ENCODE peak calls at places on chromosomes 13 and 19, in six cellular contexts. L is esophagus squamous epithelium, W is GM12878, M is Peyer's patch, Y is IMR-90, H is heart left ventricle. T is an unnamed sample.

GRCh38 chr19:944171-944567 is 18.3 kb downstream of the ARID3A start:
- DNase-seq in W (no peak), H (peak; percentile 46), L (no peak), Y (no peak), M (peak; percentile 91), T (no peak)

GRCh38 chr19:44748426-44749254 is at the start of gene BCL3:
- DNase-seq in W (no peak), M (peak; percentile 91), L (no peak), H (peak; percentile 87), Y (no peak), T (peak; percentile 93)

GRCh38 chr13:91399189-91400093 is 1.0 kb downstream of the GPC5 start:
- DNase-seq in L (no peak), Y (no peak), H (no peak), M (no peak), W (no peak), T (no peak)

GRCh38 chr19:46608581-46609345 is 7.6 kb downstream of the CALM3 start:
- DNase-seq in Y (no peak), W (no peak), L (no peak), H (no peak), M (no peak), T (no peak)

GRCh38 chr13:114128624-114129522 is 3.5 kb downstream of the RASA3 start:
- DNase-seq in W (peak; percentile 81), M (no peak), L (peak; percentile 49), H (peak; percentile 84), Y (peak; percentile 95), T (peak; percentile 94)

GRCh38 chr13:31749929-31750328 is 10.6 kb downstream of the RXFP2 start:
- DNase-seq in Y (peak; percentile 94), H (no peak), M (no peak), W (no peak), L (no peak), T (peak; percentile 40)

GRCh38 chr19:58450836-58451357 is 525 bp upstream of the ZNF324B start:
- DNase-seq in M (no peak), L (no peak), Y (no peak), W (no peak), H (no peak), T (no peak)

GRCh38 chr13:73608731-73609485 is 525.3 kb downstream of the KLF12 start:
- DNase-seq in L (no peak), W (no peak), M (no peak), Y (no peak), H (no peak), T (no peak)

GRCh38 chr19:18590273-18591272 is 2.0 kb downstream of the REX1BD start:
- DNase-seq in M (no peak), Y (peak; percentile 57), H (peak; percentile 49), L (no peak), W (no peak), T (no peak)

GRCh38 chr13:40445557-40445990 is 220.9 kb downstream of the FOXO1 start:
- DNase-seq in M (no peak), Y (no peak), L (peak; percentile 55), W (peak; percentile 99), H (peak; percentile 67), T (no peak)

GRCh38 chr13:95267662-95268369 is 33.4 kb downstream of the ABCC4 start:
- DNase-seq in H (no peak), W (no peak), M (no peak), L (no peak), Y (peak; percentile 96), T (no peak)

GRCh38 chr13:100788540-100788939 is 113.9 kb upstream of the TMTC4 start:
- DNase-seq in L (no peak), W (no peak), M (no peak), H (no peak), Y (no peak), T (no peak)

GRCh38 chr19:13937479-13938360 is 497 bp downstream of the PODNL1 start:
- DNase-seq in Y (no peak), H (no peak), M (no peak), L (no peak), W (no peak), T (no peak)

GRCh38 chr19:12833747-12834417 is 497 bp downstream of the RTBDN start:
- DNase-seq in W (no peak), H (no peak), Y (no peak), M (no peak), L (no peak), T (no peak)

GRCh38 chr19:3095375-3096191 is 1.4 kb downstream of the GNA11 start:
- DNase-seq in H (peak; percentile 35), L (no peak), M (peak; percentile 74), W (no peak), Y (no peak), T (no peak)

GRCh38 chr19:10086904-10087256 is 763 bp downstream of the SHFL start:
- DNase-seq in Y (no peak), H (no peak), M (no peak), W (no peak), L (no peak), T (no peak)

GRCh38 chr19:55590621-55591020 is 8.7 kb downstream of the FIZ1 start:
- DNase-seq in M (no peak), H (no peak), L (no peak), Y (no peak), W (no peak), T (no peak)

GRCh38 chr13:107438251-107438650 is 777.1 kb downstream of the LIG4 start:
- DNase-seq in W (no peak), L (no peak), H (no peak), Y (no peak), M (no peak), T (no peak)

GRCh38 chr13:29906432-29907011 is 56.1 kb upstream of the UBL3 start:
- DNase-seq in W (no peak), L (no peak), M (no peak), H (no peak), Y (no peak), T (no peak)

GRCh38 chr13:94154362-94154761 is 325.1 kb downstream of the DCT start:
- DNase-seq in W (no peak), M (no peak), L (no peak), Y (peak; percentile 35), H (peak; percentile 15), T (no peak)

GRCh38 chr13:42996584-42996983 is 4.5 kb upstream of the EPSTI1 start:
- DNase-seq in H (no peak), W (no peak), L (no peak), M (no peak), Y (peak; percentile 98), T (no peak)

GRCh38 chr13:85091835-85092234 is 707.4 kb downstream of the SLITRK6 start:
- DNase-seq in L (no peak), H (no peak), Y (no peak), W (no peak), M (no peak), T (no peak)

GRCh38 chr19:2573916-2574315 is 98.0 kb downstream of the GADD45B start:
- DNase-seq in Y (no peak), M (no peak), H (no peak), W (no peak), L (no peak), T (peak; percentile 82)

GRCh38 chr13:113084094-113084942 is 21.3 kb upstream of the F7 start:
- DNase-seq in Y (no peak), L (no peak), H (peak; percentile 13), M (no peak), W (no peak), T (no peak)

GRCh38 chr13:43331676-43332075 is 308.3 kb downstream of the DNAJC15 start:
- DNase-seq in Y (peak; percentile 10), L (no peak), W (no peak), H (no peak), M (no peak), T (no peak)

GRCh38 chr19:16529466-16530144 is 12.6 kb downstream of the CHERP start:
- DNase-seq in H (no peak), Y (no peak), M (no peak), L (no peak), W (no peak), T (no peak)

GRCh38 chr19:39254539-39255345 is 6.1 kb upstream of the IFNL4 start:
- DNase-seq in H (no peak), W (no peak), Y (no peak), L (no peak), M (no peak), T (no peak)

GRCh38 chr13:73440296-73440895 is 381.6 kb downstream of the KLF5 start:
- DNase-seq in W (no peak), L (no peak), Y (no peak), H (no peak), M (no peak), T (no peak)

DNA sequence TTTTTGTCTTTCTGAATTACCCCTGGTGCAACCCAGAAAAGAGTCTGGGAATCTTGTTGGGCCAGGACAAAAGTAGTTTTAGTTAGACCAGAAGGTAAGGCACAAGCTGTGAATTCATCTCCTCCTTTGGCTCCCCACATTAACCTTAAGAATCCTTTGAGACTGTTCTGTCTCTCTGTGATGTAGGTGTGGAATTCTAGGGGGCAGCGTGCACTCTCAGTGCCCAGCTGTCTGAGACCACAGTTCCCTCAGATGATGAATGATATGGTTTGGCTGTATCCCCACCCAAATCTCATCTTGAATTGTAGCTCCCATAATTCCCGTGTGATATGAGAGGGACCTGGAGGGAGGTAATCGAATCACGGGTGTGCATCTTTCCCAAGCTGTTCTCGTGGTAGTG is 43.9 kb downstream of the ZNF506 start:
- DNase-seq in M (no peak), H (no peak), Y (no peak), L (no peak), W (no peak), T (no peak)
- H3K4me3 ChIP-seq in M (no peak overlapping the region), H (no peak overlapping the region), Y (no peak overlapping the region), L (no peak overlapping the region), W (peak overlapping the region; percentile 78), T (no peak overlapping the region)

GRCh38 chr13:24495151-24495729 is 17.3 kb downstream of the PARP4 start:
- DNase-seq in Y (no peak), W (no peak), H (no peak), M (no peak), L (no peak), T (no peak)
- TF ChIP-seq POLR2A in Y (no peak), W (no peak), H (no peak), M (no peak), L (no peak), T (no peak)

GRCh38 chr19:6753178-6754031 is 13.8 kb downstream of the SH2D3A start:
- DNase-seq in L (peak; percentile 41), W (peak; percentile 57), H (peak; percentile 81), Y (peak; percentile 15), M (peak; percentile 93), T (peak; percentile 73)
- TF ChIP-seq CTCF in L (peak; percentile 44), W (peak; percentile 52), H (peak; percentile 54), Y (no peak), M (peak; percentile 53), T (no peak)

GRCh38 chr19:41505105-41505504 is 62.1 kb downstream of the ERICH4 start:
- DNase-seq in Y (no peak), M (no peak), H (no peak), L (no peak), W (no peak), T (no peak)

GRCh38 chr19:41500443-41500842 is 57.5 kb downstream of the ERICH4 start:
- DNase-seq in W (no peak), Y (no peak), L (no peak), M (no peak), H (no peak), T (no peak)

GRCh38 chr19:41499899-41500298 is 56.9 kb downstream of the ERICH4 start:
- DNase-seq in L (no peak), M (no peak), Y (no peak), H (no peak), W (no peak), T (no peak)

DNA sequence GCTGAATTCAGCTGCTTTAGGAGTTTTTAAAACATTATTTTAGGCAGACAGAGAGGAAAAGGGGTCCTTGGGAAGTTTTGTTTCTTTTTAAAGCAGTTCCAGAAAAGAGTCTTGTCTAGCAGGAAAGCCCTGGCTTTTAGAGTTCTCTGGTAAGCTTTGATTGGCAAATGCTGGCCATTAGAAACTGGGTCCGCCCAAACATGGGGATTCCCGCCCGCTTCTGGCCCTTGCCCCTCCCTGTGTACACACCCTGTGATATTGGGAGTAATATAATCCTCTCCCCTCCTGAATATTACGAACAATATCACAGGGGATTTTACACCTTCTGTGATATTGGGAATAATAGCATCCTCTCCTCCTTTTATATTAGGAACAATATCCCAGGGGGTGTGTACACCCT is 58.9 kb downstream of the ERICH4 start:
- DNase-seq in L (no peak), H (no peak), W (no peak), M (no peak), Y (no peak), T (no peak)
- H3K4me3 ChIP-seq in L (no peak overlapping the region), H (no peak overlapping the region), W (no peak overlapping the region), M (no peak overlapping the region), Y (no peak overlapping the region), T (no peak overlapping the region)